ENCODE peak calls at places on chromosomes 11 and 22, in five cellular contexts. M is lower lobe of right lung, T is tibial nerve, J is tibial artery, E is astrocyte of the spinal cord. A is an unnamed sample.

GRCh38 chr11:115939726-115940421 is 435.7 kb upstream of the CADM1 start:
- DNase-seq in E (no peak), T (no peak), M (no peak), J (no peak), A (peak; percentile 41)

GRCh38 chr11:35077709-35078695 is 61.0 kb upstream of the CD44 start:
- DNase-seq in M (no peak), E (peak; percentile 63), T (no peak), J (no peak), A (no peak)

GRCh38 chr22:34502821-34503220 is 563.1 kb upstream of the ISX start:
- DNase-seq in J (no peak), T (no peak), M (no peak), E (no peak), A (no peak)

GRCh38 chr11:109140857-109141515 is 281.0 kb upstream of the C11orf87 start:
- DNase-seq in M (no peak), E (no peak), J (no peak), T (no peak), A (no peak)

GRCh38 chr11:126232683-126233082 is 21.1 kb downstream of the FAM118B start:
- DNase-seq in J (no peak), M (no peak), T (no peak), E (no peak), A (no peak)

GRCh38 chr11:133520707-133521106 is 11.6 kb downstream of the OPCML start:
- DNase-seq in M (no peak), T (no peak), E (no peak), J (peak; percentile 36), A (no peak)

GRCh38 chr11:20668844-20669832 is at the start of gene NELL1:
- DNase-seq in J (no peak), T (no peak), E (no peak), M (no peak), A (peak; percentile 59)

GRCh38 chr22:33747576-33748180 is 172.6 kb downstream of the LARGE1 start:
- DNase-seq in T (no peak), E (no peak), J (no peak), M (no peak), A (no peak)

GRCh38 chr11:66696186-66696585 is 18.5 kb upstream of the RBM4B start:
- DNase-seq in J (no peak), E (no peak), T (no peak), M (no peak), A (no peak)

GRCh38 chr22:17096095-17096494 is 11.3 kb downstream of the IL17RA start:
- DNase-seq in E (no peak), T (no peak), M (no peak), J (no peak), A (no peak)

GRCh38 chr11:8759634-8760033 is 77.0 kb downstream of the RPL27A start:
- DNase-seq in J (no peak), T (no peak), E (no peak), M (no peak), A (no peak)

GRCh38 chr11:92681606-92682005 is 287.8 kb upstream of the MTNR1B start:
- DNase-seq in E (no peak), J (no peak), M (no peak), T (no peak), A (no peak)

GRCh38 chr11:64242920-64243854 is 2.3 kb downstream of the FKBP2 start:
- DNase-seq in M (no peak), T (no peak), J (no peak), E (no peak), A (no peak)

GRCh38 chr11:119991669-119992068 is 146.2 kb downstream of the TRIM29 start:
- DNase-seq in E (no peak), J (no peak), M (no peak), T (no peak), A (peak; percentile 84)

GRCh38 chr11:66322732-66323427 is 6.0 kb upstream of the CD248 start:
- DNase-seq in M (no peak), J (peak; percentile 77), T (peak; percentile 45), E (no peak), A (no peak)

GRCh38 chr22:46809153-46809885 is 46.9 kb downstream of the TBC1D22A start:
- DNase-seq in T (no peak), E (no peak), J (no peak), M (no peak), A (no peak)

GRCh38 chr11:65645710-65646109 is 7.8 kb downstream of the SIPA1 start:
- DNase-seq in T (no peak), E (peak; percentile 42), J (no peak), M (no peak), A (no peak)

GRCh38 chr22:48835364-48835763 is 992.3 kb downstream of the BRD1 start:
- DNase-seq in E (no peak), J (no peak), M (no peak), T (no peak), A (no peak)

GRCh38 chr11:67269401-67270255 is 3.4 kb downstream of the GRK2 start:
- DNase-seq in M (peak; percentile 49), E (no peak), T (no peak), J (peak; percentile 50), A (peak; percentile 5)

GRCh38 chr11:123056835-123057491 is 5.0 kb downstream of the HSPA8 start:
- DNase-seq in T (no peak), J (no peak), E (no peak), M (no peak), A (no peak)

GRCh38 chr11:115238802-115239201 is 265.4 kb downstream of the CADM1 start:
- DNase-seq in M (no peak), J (no peak), T (no peak), E (no peak), A (no peak)

DNA sequence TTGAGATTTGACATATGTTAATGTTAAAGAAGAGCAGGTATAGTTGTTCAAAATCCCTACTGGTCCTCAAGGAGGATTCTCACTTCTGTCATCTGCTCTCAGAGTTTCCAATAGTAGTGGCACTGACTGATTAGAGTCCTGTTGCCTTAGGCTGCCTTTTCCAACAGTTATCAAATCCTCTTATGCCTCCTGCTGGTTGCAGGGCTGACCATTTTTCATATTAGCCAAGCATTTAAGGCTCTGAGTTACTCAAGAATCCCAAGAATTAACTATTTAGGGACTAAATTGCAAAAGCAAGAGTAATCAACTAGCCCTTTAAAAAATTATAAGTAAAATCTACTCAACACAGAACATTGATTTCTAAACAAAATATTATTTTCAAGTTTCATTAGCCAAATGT is 212.0 kb upstream of the CHORDC1 start:
- DNase-seq in T (no peak), M (no peak), J (no peak), E (no peak), A (no peak)
- TF ChIP-seq CTCF in T (no peak), M (no peak), J (peak; percentile 20), E (no peak), A (no peak)

DNA sequence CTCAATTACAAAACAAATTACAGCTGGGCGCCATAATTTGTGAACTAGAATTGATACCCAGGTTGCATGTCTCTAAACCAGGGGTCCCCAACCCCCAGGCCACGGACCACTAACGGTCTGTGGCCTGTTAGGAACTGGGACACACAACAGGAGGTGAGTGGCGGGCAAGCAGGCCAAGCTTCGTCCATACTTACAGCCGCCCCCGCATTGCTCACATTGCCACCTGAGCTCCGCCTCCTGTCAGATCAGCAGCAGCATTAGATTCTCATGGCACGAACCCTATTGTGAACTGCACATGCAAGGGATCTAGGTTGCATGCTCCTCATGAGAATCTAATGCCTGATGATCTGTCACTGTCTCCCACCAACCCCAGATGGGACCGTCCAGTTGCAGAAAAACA is 12.9 kb downstream of the FCHSD2 start:
- DNase-seq in E (no peak), J (no peak), M (no peak), T (no peak), A (no peak)
- TF ChIP-seq CTCF in E (no peak), J (no peak), M (no peak), T (no peak), A (no peak)

GRCh38 chr22:44702479-44703219 is 645 bp downstream of the PRR5 start:
- DNase-seq in E (no peak), M (no peak), T (no peak), J (no peak), A (peak; percentile 40)
- TF ChIP-seq CTCF in E (no peak), M (peak; percentile 14), T (no peak), J (no peak), A (no peak)

DNA sequence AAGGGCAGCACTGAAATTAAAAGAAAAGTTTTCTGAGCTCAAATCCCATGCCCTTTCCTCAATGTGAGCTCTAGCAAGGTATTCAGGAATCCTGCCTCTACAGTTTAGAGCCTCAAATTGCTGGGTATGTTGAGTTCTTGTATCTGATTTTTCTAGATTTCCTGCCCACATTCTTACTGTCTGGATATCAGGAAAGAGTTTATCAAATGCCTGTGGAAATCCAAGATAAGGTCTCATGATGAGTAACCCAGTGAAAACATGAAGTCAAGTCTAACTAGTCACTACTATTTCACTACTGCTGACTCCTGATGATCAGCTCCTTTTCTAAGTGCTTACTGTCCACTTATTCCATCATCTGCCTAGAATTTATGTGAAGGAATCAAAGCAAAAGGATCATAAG is 29.8 kb downstream of the LIMK2 start:
- DNase-seq in J (no peak), E (peak; percentile 48), T (no peak), M (no peak), A (no peak)
- TF ChIP-seq CTCF in J (no peak), E (peak; percentile 38), T (no peak), M (no peak), A (no peak)

DNA sequence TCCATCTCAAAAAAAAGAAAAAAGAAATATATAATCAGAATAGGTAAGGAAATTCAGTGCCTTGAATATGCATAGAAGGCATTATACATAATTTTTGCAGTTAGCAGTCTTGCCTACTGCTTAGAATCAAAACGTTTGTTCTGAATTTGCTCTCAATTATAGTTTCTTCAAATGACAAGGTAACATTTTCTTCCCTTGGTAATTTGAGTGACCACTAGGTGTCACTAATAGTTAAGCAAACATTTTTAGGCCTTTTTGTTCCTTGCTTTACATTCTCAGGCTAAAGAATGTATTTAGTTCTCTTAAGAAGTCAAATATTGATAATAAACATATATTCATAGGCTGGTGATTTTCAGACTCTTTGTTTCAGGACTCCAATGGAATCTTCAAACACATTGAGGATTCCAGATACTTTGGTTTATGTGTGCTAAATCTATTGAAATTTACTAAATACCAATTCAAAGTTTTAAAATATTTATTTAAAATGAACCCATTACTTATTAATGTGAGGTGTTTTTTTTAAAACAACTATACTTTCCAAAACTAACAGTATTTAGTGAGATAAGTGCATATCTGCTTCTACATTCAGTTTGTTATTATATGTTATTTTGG is 55.0 kb upstream of the DEPDC7 start:
- DNase-seq in M (no peak), E (peak; percentile 67), J (no peak), T (no peak), A (no peak)
- TF ChIP-seq CTCF in M (peak; percentile 75), E (peak; percentile 55), J (peak; percentile 53), T (peak; percentile 45), A (peak; percentile 77)

DNA sequence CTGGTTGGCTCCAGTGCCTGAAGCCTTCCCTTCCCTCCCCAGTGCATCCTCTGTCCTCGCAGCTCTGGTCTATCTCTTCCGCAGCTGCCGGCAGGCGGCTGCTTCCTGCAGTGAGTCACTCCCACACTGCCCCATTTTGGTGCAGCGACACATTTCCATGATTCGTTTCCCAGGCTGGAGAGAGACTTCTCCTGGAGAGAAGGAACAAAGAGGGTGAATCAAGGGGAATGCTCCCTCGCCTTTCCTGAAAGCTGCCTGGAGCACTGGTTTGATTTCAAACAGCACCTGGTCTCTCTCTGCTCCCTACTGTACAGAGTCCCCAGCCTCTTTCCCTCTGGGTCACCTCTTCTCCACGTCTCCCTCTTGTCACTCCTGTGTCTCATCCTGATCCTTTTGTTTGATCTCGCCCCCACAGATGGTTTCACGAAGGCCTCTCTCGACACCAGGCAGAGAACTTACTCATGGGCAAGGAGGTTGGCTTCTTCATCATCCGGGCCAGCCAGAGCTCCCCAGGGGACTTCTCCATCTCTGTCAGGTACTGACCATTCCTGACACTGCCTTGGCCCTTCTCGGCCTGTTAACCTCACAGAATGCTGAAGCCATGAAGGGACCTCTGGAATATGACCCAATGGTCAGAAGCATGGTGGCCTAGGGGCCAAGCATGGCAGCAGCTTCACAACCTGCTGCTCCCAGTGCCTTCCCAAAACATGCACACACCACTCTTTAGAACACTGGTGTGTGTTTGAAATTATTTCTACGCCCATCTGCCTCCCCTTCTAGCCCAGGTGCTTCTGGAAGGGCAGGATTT is at the start of gene TMA7B:
- DNase-seq in T (no peak), J (no peak), E (peak; percentile 69), M (no peak), A (no peak)
- TF ChIP-seq CTCF in T (no peak), J (no peak), E (peak; percentile 56), M (peak; percentile 22), A (no peak)

A was measured in glutamatergic neuron.